ENCODE peak calls at places on chromosome 3, in five cellular contexts. One of them, this sample, is unnamed.

GRCh38 chr3:157785071-157785826 is 282.0 kb upstream of the VEPH1 start:
- DNase-seq in WTC11: no peak
- DNase-seq in iPS DF 19.7: no peak
- DNase-seq in NCI-H226: peak; percentile 94
- DNase-seq in omental fat pad: no peak
- DNase-seq in this sample: no peak

GRCh38 chr3:169189486-169189885 is 474.0 kb downstream of the MECOM start:
- DNase-seq in iPS DF 19.7: no peak
- DNase-seq in omental fat pad: no peak
- DNase-seq in WTC11: no peak
- DNase-seq in NCI-H226: no peak
- DNase-seq in this sample: no peak

GRCh38 chr3:67569324-67569723 is 85.1 kb downstream of the SUCLG2 start:
- DNase-seq in WTC11: no peak
- DNase-seq in NCI-H226: no peak
- DNase-seq in omental fat pad: no peak
- DNase-seq in iPS DF 19.7: no peak
- DNase-seq in this sample: no peak

GRCh38 chr3:34364345-34364744 is 565.9 kb downstream of the PDCD6IP start:
- DNase-seq in NCI-H226: no peak
- DNase-seq in iPS DF 19.7: no peak
- DNase-seq in omental fat pad: no peak
- DNase-seq in WTC11: no peak
- DNase-seq in this sample: no peak

GRCh38 chr3:133644768-133645167 is 17.0 kb downstream of the TOPBP1 start:
- DNase-seq in NCI-H226: peak; percentile 67
- DNase-seq in iPS DF 19.7: no peak
- DNase-seq in WTC11: no peak
- DNase-seq in omental fat pad: no peak
- DNase-seq in this sample: no peak

GRCh38 chr3:27115352-27115751 is 253.8 kb downstream of the NEK10 start:
- DNase-seq in WTC11: no peak
- DNase-seq in omental fat pad: no peak
- DNase-seq in NCI-H226: no peak
- DNase-seq in iPS DF 19.7: no peak
- DNase-seq in this sample: no peak

GRCh38 chr3:26438981-26439884 is 183.3 kb upstream of the LRRC3B start:
- DNase-seq in iPS DF 19.7: no peak
- DNase-seq in NCI-H226: no peak
- DNase-seq in WTC11: no peak
- DNase-seq in omental fat pad: no peak
- DNase-seq in this sample: no peak

GRCh38 chr3:56157693-56158092 is 310.6 kb downstream of the ERC2 start:
- DNase-seq in omental fat pad: no peak
- DNase-seq in WTC11: no peak
- DNase-seq in iPS DF 19.7: no peak
- DNase-seq in NCI-H226: no peak
- DNase-seq in this sample: no peak

GRCh38 chr3:31724144-31724543 is 191.4 kb downstream of the STT3B start:
- DNase-seq in iPS DF 19.7: peak; percentile 20
- DNase-seq in omental fat pad: no peak
- DNase-seq in NCI-H226: no peak
- DNase-seq in WTC11: peak; percentile 58
- DNase-seq in this sample: no peak

GRCh38 chr3:178655488-178655887 is 119.3 kb downstream of the KCNMB2 start:
- DNase-seq in WTC11: no peak
- DNase-seq in omental fat pad: no peak
- DNase-seq in iPS DF 19.7: no peak
- DNase-seq in NCI-H226: no peak
- DNase-seq in this sample: no peak